ENCODE peak calls at places on chromosomes 16 and 17, in eight cellular contexts. Q, C, R, B, T, X, L and I are unnamed samples.

GRCh38 chr17:48629411-48629759 is 3.2 kb upstream of the HOXB9 start:
- DNase-seq in C (peak; percentile 21), X (no peak), Q (no peak), T (no peak), B (no peak), L (no peak), R (no peak), I (no peak)

GRCh38 chr16:66414891-66415290 is 12.2 kb upstream of the BEAN1 start:
- DNase-seq in R (no peak), Q (no peak), B (no peak), T (no peak), C (no peak), L (no peak), X (no peak), I (no peak)

GRCh38 chr17:45143767-45144198 is 4.5 kb upstream of the HEXIM1 start:
- DNase-seq in R (peak; percentile 64), B (no peak), T (no peak), C (peak; percentile 86), X (no peak), Q (no peak), L (no peak), I (no peak)

GRCh38 chr17:8237175-8237574 is 10.7 kb downstream of the CTC1 start:
- DNase-seq in C (no peak), X (no peak), Q (no peak), T (no peak), B (no peak), L (no peak), R (no peak), I (no peak)

GRCh38 chr17:28744802-28745051 is 916 bp downstream of the TRAF4 start:
- DNase-seq in Q (no peak), B (no peak), X (no peak), C (no peak), L (no peak), T (no peak), R (no peak), I (no peak)

GRCh38 chr16:49681449-49681848 is 174.5 kb downstream of the ZNF423 start:
- DNase-seq in Q (no peak), C (no peak), B (no peak), X (no peak), L (no peak), R (no peak), T (no peak), I (no peak)

GRCh38 chr17:36846410-36847292 is 90.6 kb upstream of the LHX1 start:
- DNase-seq in Q (no peak), B (no peak), T (no peak), X (no peak), L (no peak), R (no peak), C (no peak), I (no peak)

GRCh38 chr16:2278272-2278608 is 10.3 kb upstream of the RNPS1 start:
- DNase-seq in L (no peak), C (no peak), R (peak; percentile 41), X (no peak), B (no peak), T (no peak), Q (no peak), I (no peak)

GRCh38 chr16:56774009-56774408 is 44.1 kb downstream of the NUP93 start:
- DNase-seq in R (no peak), X (no peak), T (no peak), L (no peak), B (no peak), Q (no peak), C (no peak), I (no peak)